ENCODE peak calls at places on chromosome 19, in eight cellular contexts. One of them, this sample, is unnamed. For H3K4me1, the result is how much of the 10 kb centered on the place peaks cover.

GRCh38 chr19:46201413-46202310 is 27.9 kb upstream of the IGFL1 start:
- DNase-seq in tibial artery: no peak
- DNase-seq in thoracic aorta: no peak
- DNase-seq in cardiac muscle cell: no peak
- DNase-seq in left lung: no peak
- DNase-seq in heart left ventricle: no peak
- DNase-seq in adrenal gland: peak
- DNase-seq in ascending aorta: no peak
- DNase-seq in this sample: peak

GRCh38 chr19:41861846-41862245 is 1.8 kb downstream of the RPS19 start:
- DNase-seq in cardiac muscle cell: no peak
- DNase-seq in adrenal gland: no peak
- DNase-seq in tibial artery: no peak
- DNase-seq in ascending aorta: no peak
- DNase-seq in thoracic aorta: no peak
- DNase-seq in left lung: no peak
- DNase-seq in heart left ventricle: no peak
- DNase-seq in this sample: no peak

GRCh38 chr19:46349311-46349993 is 2.6 kb downstream of the PPP5C start:
- DNase-seq in left lung: peak
- DNase-seq in cardiac muscle cell: no peak
- DNase-seq in tibial artery: no peak
- DNase-seq in thoracic aorta: no peak
- DNase-seq in ascending aorta: no peak
- DNase-seq in adrenal gland: no peak
- DNase-seq in heart left ventricle: no peak
- DNase-seq in this sample: no peak

GRCh38 chr19:17325881-17326594 is 8.6 kb downstream of the ANO8 start:
- DNase-seq in thoracic aorta: peak
- DNase-seq in adrenal gland: peak
- DNase-seq in tibial artery: peak
- DNase-seq in heart left ventricle: no peak
- DNase-seq in ascending aorta: peak
- DNase-seq in cardiac muscle cell: no peak
- DNase-seq in left lung: no peak
- DNase-seq in this sample: no peak

GRCh38 chr19:51083783-51084182 is 1.1 kb upstream of the KLK14 start:
- DNase-seq in ascending aorta: no peak
- DNase-seq in heart left ventricle: no peak
- DNase-seq in cardiac muscle cell: no peak
- DNase-seq in thoracic aorta: no peak
- DNase-seq in left lung: no peak
- DNase-seq in tibial artery: no peak
- DNase-seq in adrenal gland: no peak
- DNase-seq in this sample: no peak

GRCh38 chr19:33797821-33798633 is 1.4 kb downstream of the KCTD15 start:
- DNase-seq in heart left ventricle: peak
- DNase-seq in left lung: no peak
- DNase-seq in cardiac muscle cell: peak
- DNase-seq in adrenal gland: peak
- DNase-seq in tibial artery: peak
- DNase-seq in ascending aorta: peak
- DNase-seq in thoracic aorta: no peak
- DNase-seq in this sample: no peak

GRCh38 chr19:44447864-44448674 is at the start of gene ZNF229:
- DNase-seq in ascending aorta: peak
- DNase-seq in thoracic aorta: peak
- DNase-seq in adrenal gland: peak
- DNase-seq in left lung: peak
- DNase-seq in tibial artery: peak
- DNase-seq in cardiac muscle cell: peak
- DNase-seq in heart left ventricle: peak
- DNase-seq in this sample: peak

GRCh38 chr19:29743681-29744080 is 28.6 kb upstream of the C19orf12 start:
- DNase-seq in cardiac muscle cell: no peak
- DNase-seq in thoracic aorta: no peak
- DNase-seq in left lung: no peak
- DNase-seq in tibial artery: no peak
- DNase-seq in ascending aorta: no peak
- DNase-seq in heart left ventricle: no peak
- DNase-seq in adrenal gland: no peak
- DNase-seq in this sample: no peak

GRCh38 chr19:40231544-40232424 is 5.3 kb upstream of the CCNP start:
- DNase-seq in tibial artery: no peak
- DNase-seq in left lung: no peak
- DNase-seq in thoracic aorta: no peak
- DNase-seq in ascending aorta: no peak
- DNase-seq in cardiac muscle cell: peak
- DNase-seq in heart left ventricle: peak
- DNase-seq in adrenal gland: peak
- DNase-seq in this sample: peak

GRCh38 chr19:54287456-54287855 is 6.5 kb upstream of the LILRB2 start:
- DNase-seq in adrenal gland: no peak
- DNase-seq in cardiac muscle cell: peak
- DNase-seq in left lung: no peak
- DNase-seq in thoracic aorta: no peak
- DNase-seq in ascending aorta: no peak
- DNase-seq in heart left ventricle: no peak
- DNase-seq in tibial artery: no peak
- DNase-seq in this sample: no peak

GRCh38 chr19:35436477-35437141 is 11.4 kb upstream of the FFAR2 start:
- DNase-seq in left lung: peak
- DNase-seq in cardiac muscle cell: peak
- DNase-seq in heart left ventricle: no peak
- DNase-seq in adrenal gland: peak
- DNase-seq in ascending aorta: no peak
- DNase-seq in thoracic aorta: no peak
- DNase-seq in tibial artery: peak
- DNase-seq in this sample: peak

GRCh38 chr19:7871280-7871529 is 3.0 kb downstream of the PRR36 start:
- DNase-seq in left lung: no peak
- DNase-seq in thoracic aorta: no peak
- DNase-seq in ascending aorta: no peak
- DNase-seq in cardiac muscle cell: no peak
- DNase-seq in heart left ventricle: no peak
- DNase-seq in tibial artery: no peak
- DNase-seq in adrenal gland: no peak
- DNase-seq in this sample: no peak

GRCh38 chr19:31534231-31534630 is 185.0 kb upstream of the TSHZ3 start:
- DNase-seq in heart left ventricle: no peak
- DNase-seq in ascending aorta: no peak
- DNase-seq in thoracic aorta: no peak
- DNase-seq in tibial artery: no peak
- DNase-seq in left lung: no peak
- DNase-seq in cardiac muscle cell: no peak
- DNase-seq in adrenal gland: no peak
- DNase-seq in this sample: no peak

GRCh38 chr19:3454656-3455392 is 25.5 kb downstream of the SMIM24 start:
- DNase-seq in heart left ventricle: no peak
- DNase-seq in adrenal gland: no peak
- DNase-seq in cardiac muscle cell: no peak
- DNase-seq in left lung: no peak
- DNase-seq in thoracic aorta: no peak
- DNase-seq in ascending aorta: no peak
- DNase-seq in tibial artery: no peak
- DNase-seq in this sample: no peak
- H3K4me1 ChIP-seq in heart left ventricle: under half
- H3K4me1 ChIP-seq in adrenal gland: under half
- H3K4me1 ChIP-seq in cardiac muscle cell: under half
- H3K4me1 ChIP-seq in left lung: under half
- H3K4me1 ChIP-seq in thoracic aorta: under half
- H3K4me1 ChIP-seq in ascending aorta: under half
- H3K4me1 ChIP-seq in tibial artery: under half
- H3K4me1 ChIP-seq in this sample: under half

GRCh38 chr19:19721896-19722295 is 11.0 kb downstream of the ZNF14 start:
- DNase-seq in ascending aorta: no peak
- DNase-seq in adrenal gland: no peak
- DNase-seq in tibial artery: no peak
- DNase-seq in left lung: no peak
- DNase-seq in cardiac muscle cell: no peak
- DNase-seq in thoracic aorta: no peak
- DNase-seq in heart left ventricle: no peak
- DNase-seq in this sample: no peak

GRCh38 chr19:19719798-19720197 is 13.1 kb downstream of the ZNF14 start:
- DNase-seq in tibial artery: no peak
- DNase-seq in thoracic aorta: no peak
- DNase-seq in left lung: no peak
- DNase-seq in cardiac muscle cell: no peak
- DNase-seq in ascending aorta: no peak
- DNase-seq in adrenal gland: no peak
- DNase-seq in heart left ventricle: no peak
- DNase-seq in this sample: no peak
- H3K4me3 ChIP-seq in tibial artery: no peak
- H3K4me3 ChIP-seq in thoracic aorta: no peak
- H3K4me3 ChIP-seq in left lung: no peak
- H3K4me3 ChIP-seq in cardiac muscle cell: no peak
- H3K4me3 ChIP-seq in ascending aorta: no peak
- H3K4me3 ChIP-seq in adrenal gland: no peak
- H3K4me3 ChIP-seq in heart left ventricle: no peak
- H3K4me3 ChIP-seq in this sample: no peak

GRCh38 chr19:6236310-6237291 is 43.2 kb downstream of the MLLT1 start:
- DNase-seq in adrenal gland: peak
- DNase-seq in tibial artery: no peak
- DNase-seq in heart left ventricle: no peak
- DNase-seq in ascending aorta: no peak
- DNase-seq in left lung: peak
- DNase-seq in cardiac muscle cell: no peak
- DNase-seq in thoracic aorta: no peak
- DNase-seq in this sample: no peak
- H3K4me1 ChIP-seq in adrenal gland: under half
- H3K4me1 ChIP-seq in tibial artery: under half
- H3K4me1 ChIP-seq in heart left ventricle: half or more
- H3K4me1 ChIP-seq in ascending aorta: under half
- H3K4me1 ChIP-seq in left lung: half or more
- H3K4me1 ChIP-seq in cardiac muscle cell: under half
- H3K4me1 ChIP-seq in thoracic aorta: under half
- H3K4me1 ChIP-seq in this sample: under half

DNA sequence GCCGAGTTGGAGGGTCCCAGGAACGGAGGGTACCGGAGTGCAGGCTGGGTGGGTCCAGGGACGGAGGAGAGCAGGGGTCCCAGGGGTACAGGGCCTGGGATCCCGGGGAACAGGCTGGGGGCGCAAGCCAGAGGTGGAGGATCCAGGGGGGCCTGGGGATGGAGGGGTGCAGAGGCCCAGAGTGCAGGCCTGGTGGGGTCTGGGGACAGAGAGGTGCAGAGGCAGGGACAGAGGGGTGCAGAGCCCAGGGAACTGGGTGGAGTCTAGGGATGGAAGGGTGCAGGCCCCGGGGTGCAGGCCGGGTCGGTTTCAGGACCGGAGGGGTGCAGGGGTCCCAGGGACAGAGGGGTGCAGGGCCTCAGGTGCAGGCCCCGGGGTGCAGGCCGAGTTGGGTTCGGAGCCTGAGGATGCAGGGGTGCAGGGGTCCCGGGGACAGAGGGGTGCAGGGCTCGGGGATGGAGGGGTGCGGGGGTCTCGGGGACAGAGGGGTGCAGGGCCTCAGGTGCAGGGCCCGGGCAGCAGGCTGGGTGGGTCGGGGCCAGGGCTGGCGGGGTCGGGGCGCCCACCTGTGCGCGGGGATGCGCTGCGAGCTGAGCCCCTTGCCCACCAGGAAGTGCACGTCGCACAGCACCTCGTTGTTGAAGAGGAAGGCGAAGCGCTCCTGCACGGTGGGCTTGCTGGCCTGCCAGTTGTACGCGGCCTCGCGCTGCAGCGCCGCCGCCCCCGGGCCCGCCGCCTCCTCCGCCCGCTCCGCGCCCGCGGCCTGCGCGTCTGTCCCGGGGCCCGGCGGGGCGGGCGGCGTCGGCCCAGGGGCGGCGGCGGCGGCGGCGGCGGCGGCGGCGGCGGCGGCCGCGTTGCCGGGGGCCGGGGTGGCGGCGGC is 543 bp downstream of the BTBD2 start:
- DNase-seq in adrenal gland: no peak
- DNase-seq in ascending aorta: no peak
- DNase-seq in left lung: no peak
- DNase-seq in tibial artery: no peak
- DNase-seq in cardiac muscle cell: peak
- DNase-seq in heart left ventricle: no peak
- DNase-seq in thoracic aorta: no peak
- DNase-seq in this sample: no peak
- H3K4me3 ChIP-seq in adrenal gland: peak
- H3K4me3 ChIP-seq in ascending aorta: peak
- H3K4me3 ChIP-seq in left lung: peak
- H3K4me3 ChIP-seq in tibial artery: peak
- H3K4me3 ChIP-seq in cardiac muscle cell: peak
- H3K4me3 ChIP-seq in heart left ventricle: peak
- H3K4me3 ChIP-seq in thoracic aorta: peak
- H3K4me3 ChIP-seq in this sample: peak

DNA sequence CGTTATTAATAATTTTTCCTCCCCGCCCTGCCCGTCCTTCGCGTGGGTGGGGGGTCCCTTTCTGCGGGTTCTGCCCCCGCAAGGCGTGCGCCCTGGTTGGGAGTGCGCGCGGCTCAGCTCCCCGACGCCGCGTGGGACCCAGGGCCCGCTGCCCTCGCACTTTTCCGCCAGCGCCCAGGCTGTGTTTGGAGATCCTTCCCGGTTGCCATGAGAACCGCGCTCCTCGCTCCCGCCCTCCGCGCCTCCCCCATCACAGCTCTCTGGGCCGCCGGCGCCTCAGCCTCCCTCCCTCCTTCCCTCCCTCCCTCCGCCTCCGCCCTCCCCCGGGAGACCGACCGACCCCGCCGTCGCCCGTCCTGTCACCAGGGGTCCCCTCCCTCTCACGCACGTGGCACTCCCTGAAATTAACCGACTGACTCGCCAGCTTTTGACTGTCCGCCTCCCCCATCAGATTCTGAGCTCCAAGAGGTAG is 2.4 kb upstream of the SSBP4 start:
- DNase-seq in ascending aorta: peak
- DNase-seq in tibial artery: peak
- DNase-seq in left lung: peak
- DNase-seq in heart left ventricle: peak
- DNase-seq in adrenal gland: peak
- DNase-seq in thoracic aorta: peak
- DNase-seq in cardiac muscle cell: peak
- DNase-seq in this sample: peak
- H3K4me1 ChIP-seq in ascending aorta: under half
- H3K4me1 ChIP-seq in tibial artery: under half
- H3K4me1 ChIP-seq in left lung: under half
- H3K4me1 ChIP-seq in heart left ventricle: half or more
- H3K4me1 ChIP-seq in adrenal gland: under half
- H3K4me1 ChIP-seq in thoracic aorta: under half
- H3K4me1 ChIP-seq in cardiac muscle cell: under half
- H3K4me1 ChIP-seq in this sample: under half